ENCODE peak calls at places on chromosomes 5 and 9, in seven cellular contexts. T is choroid plexus epithelial cell, E is brain microvascular endothelial cell, F is foreskin fibroblast, Y is fibroblast of mammary gland, U is A549, Z is fibroblast of pulmonary artery. Q is an unnamed sample.

GRCh38 chr9:129834489-129835127 is 467 bp downstream of the C9orf78 start:
- DNase-seq in T (no peak), E (no peak), F (peak; percentile 15), Y (no peak), U (peak; percentile 20), Z (no peak), Q (peak; percentile 35)

GRCh38 chr9:38393128-38393809 is 767 bp downstream of the ALDH1B1 start:
- DNase-seq in T (no peak), E (no peak), F (peak; percentile 27), Y (no peak), U (peak; percentile 26), Z (no peak), Q (no peak)

GRCh38 chr9:75993434-75993833 is 103.0 kb downstream of the PCSK5 start:
- DNase-seq in T (peak; percentile 75), E (peak; percentile 40), F (peak; percentile 59), Y (peak; percentile 80), U (no peak), Z (peak; percentile 75), Q (no peak)

GRCh38 chr5:6730807-6731206 is 17.6 kb downstream of the TENT4A start:
- DNase-seq in T (no peak), E (no peak), F (no peak), Y (no peak), U (no peak), Z (no peak), Q (no peak)

GRCh38 chr9:134566196-134566822 is 75.3 kb upstream of the COL5A1 start:
- DNase-seq in T (no peak), E (no peak), F (no peak), Y (no peak), U (no peak), Z (no peak), Q (peak; percentile 1)

GRCh38 chr5:14663734-14664269 is 716 bp upstream of the OTULIN start:
- DNase-seq in T (peak; percentile 44), E (no peak), F (no peak), Y (no peak), U (no peak), Z (peak; percentile 34), Q (no peak)

GRCh38 chr9:29439961-29440360 is 1866.7 kb upstream of the C9orf72 start:
- DNase-seq in T (peak; percentile 28), E (no peak), F (peak; percentile 0), Y (peak; percentile 84), U (no peak), Z (peak; percentile 42), Q (no peak)

GRCh38 chr9:91037511-91038482 is 236.2 kb downstream of the SYK start:
- DNase-seq in T (peak; percentile 80), E (peak; percentile 77), F (peak; percentile 96), Y (peak; percentile 92), U (peak; percentile 40), Z (peak; percentile 86), Q (no peak)

GRCh38 chr5:118956727-118957126 is 31.6 kb downstream of the DTWD2 start:
- DNase-seq in T (peak; percentile 51), E (no peak), F (peak; percentile 36), Y (peak; percentile 32), U (peak; percentile 9), Z (peak; percentile 28), Q (no peak)

GRCh38 chr5:65999061-65999723 is 72.8 kb downstream of the ERBIN start:
- DNase-seq in T (no peak), E (no peak), F (no peak), Y (no peak), U (no peak), Z (no peak), Q (no peak)

GRCh38 chr5:128782446-128782845 is 182.8 kb upstream of the SLC27A6 start:
- DNase-seq in T (peak; percentile 93), E (peak; percentile 90), F (peak; percentile 93), Y (peak; percentile 87), U (no peak), Z (peak; percentile 91), Q (no peak)

GRCh38 chr5:129541648-129542251 is 81.7 kb downstream of the ADAMTS19 start:
- DNase-seq in T (peak; percentile 3), E (no peak), F (peak; percentile 28), Y (peak; percentile 63), U (no peak), Z (peak; percentile 32), Q (no peak)

GRCh38 chr5:134136221-134136631 is 21.7 kb downstream of the TCF7 start:
- DNase-seq in T (no peak), E (no peak), F (no peak), Y (no peak), U (no peak), Z (no peak), Q (no peak)

GRCh38 chr9:91908293-91908623 is 41.8 kb downstream of the ROR2 start:
- DNase-seq in T (no peak), E (no peak), F (no peak), Y (no peak), U (no peak), Z (no peak), Q (no peak)

GRCh38 chr9:18463991-18464390 is 10.0 kb upstream of the ADAMTSL1 start:
- DNase-seq in T (no peak), E (no peak), F (peak; percentile 72), Y (peak; percentile 38), U (no peak), Z (peak; percentile 19), Q (no peak)

GRCh38 chr5:167030500-167031120 is 1260.8 kb upstream of the WWC1 start:
- DNase-seq in T (no peak), E (no peak), F (peak; percentile 1), Y (peak; percentile 4), U (peak; percentile 2), Z (no peak), Q (no peak)

GRCh38 chr5:51380603-51381207 is 2.5 kb upstream of the ISL1 start:
- DNase-seq in T (peak; percentile 37), E (peak; percentile 13), F (peak; percentile 82), Y (peak; percentile 36), U (peak; percentile 16), Z (peak; percentile 34), Q (no peak)

GRCh38 chr5:155057626-155058025 is 44.1 kb downstream of the KIF4B start:
- DNase-seq in T (no peak), E (no peak), F (no peak), Y (no peak), U (no peak), Z (no peak), Q (no peak)

GRCh38 chr9:109098960-109099308 is 20.8 kb downstream of the TMEM245 start:
- DNase-seq in T (no peak), E (no peak), F (no peak), Y (peak; percentile 31), U (no peak), Z (no peak), Q (no peak)

GRCh38 chr5:141618030-141618803 is 583 bp downstream of the DIAPH1 start:
- DNase-seq in T (no peak), E (no peak), F (peak; percentile 52), Y (peak; percentile 27), U (peak; percentile 55), Z (no peak), Q (peak; percentile 26)

DNA sequence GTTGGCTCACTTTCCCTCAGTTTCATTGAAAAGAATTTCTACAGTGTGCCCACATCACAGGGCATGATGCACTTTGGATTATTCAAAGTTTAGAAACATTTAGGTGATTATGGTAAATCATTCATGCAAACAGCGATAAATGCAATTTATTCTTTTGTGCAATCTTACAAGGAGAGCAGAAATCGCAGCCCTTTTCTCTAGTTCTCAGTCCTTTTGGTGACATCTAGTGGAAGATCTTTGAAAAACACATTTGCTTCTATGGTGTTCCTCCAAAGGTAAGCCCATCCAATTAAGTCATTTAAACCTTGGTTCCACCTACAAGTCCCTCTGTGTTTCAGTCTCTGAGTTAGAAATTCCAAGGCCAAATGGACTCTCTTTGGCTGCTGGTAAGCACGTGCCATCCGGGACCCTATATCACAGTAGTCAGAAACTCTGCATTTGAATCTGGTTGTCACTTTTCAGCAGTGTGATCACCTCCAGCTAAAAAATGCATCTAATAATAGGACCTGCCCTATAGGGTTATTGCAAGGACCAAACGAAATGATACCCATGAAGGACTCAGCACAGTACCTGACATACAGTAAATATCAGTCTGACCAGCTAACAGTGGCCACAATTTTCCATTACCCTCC is 66.4 kb downstream of the MACROH2A1 start:
- DNase-seq in T (peak; percentile 85), E (peak; percentile 33), F (peak; percentile 79), Y (peak; percentile 73), U (peak; percentile 90), Z (peak; percentile 81), Q (no peak)
- TF ChIP-seq CTCF in T (peak; percentile 63), E (peak; percentile 55), F (peak; percentile 46), Y (peak; percentile 61), U (peak; percentile 81), Z (peak; percentile 62), Q (peak; percentile 12)

GRCh38 chr5:113721171-113721570 is 207.7 kb downstream of the YTHDC2 start:
- DNase-seq in T (no peak), E (no peak), F (no peak), Y (no peak), U (no peak), Z (no peak), Q (no peak)

GRCh38 chr5:113719549-113719948 is 206.1 kb downstream of the YTHDC2 start:
- DNase-seq in T (no peak), E (no peak), F (no peak), Y (no peak), U (no peak), Z (no peak), Q (no peak)

GRCh38 chr5:113722979-113723378 is 209.5 kb downstream of the YTHDC2 start:
- DNase-seq in T (no peak), E (no peak), F (no peak), Y (no peak), U (no peak), Z (no peak), Q (no peak)
- TF ChIP-seq CTCF in T (no peak), E (no peak), F (no peak), Y (no peak), U (no peak), Z (no peak), Q (no peak)

GRCh38 chr9:88388203-88388885 is at the start of gene SPIN1:
- DNase-seq in T (peak; percentile 74), E (peak; percentile 49), F (peak; percentile 90), Y (peak; percentile 55), U (peak; percentile 77), Z (peak; percentile 76), Q (peak; percentile 85)

GRCh38 chr9:88387733-88388202 is 476 bp upstream of the SPIN1 start:
- DNase-seq in T (peak; percentile 71), E (peak; percentile 53), F (peak; percentile 79), Y (peak; percentile 39), U (peak; percentile 43), Z (peak; percentile 55), Q (no peak)

GRCh38 chr9:88387035-88387732 is 1.1 kb upstream of the SPIN1 start:
- DNase-seq in T (peak; percentile 77), E (peak; percentile 43), F (no peak), Y (peak; percentile 35), U (peak; percentile 52), Z (peak; percentile 63), Q (no peak)

GRCh38 chr9:88390371-88390990 is 2.2 kb downstream of the SPIN1 start:
- DNase-seq in T (peak; percentile 28), E (no peak), F (peak; percentile 32), Y (peak; percentile 49), U (no peak), Z (peak; percentile 10), Q (no peak)

GRCh38 chr9:88388886-88389617 is 808 bp downstream of the SPIN1 start:
- DNase-seq in T (peak; percentile 70), E (peak; percentile 62), F (peak; percentile 78), Y (peak; percentile 60), U (peak; percentile 61), Z (peak; percentile 78), Q (peak; percentile 46)
- TF ChIP-seq CTCF in T (peak; percentile 6), E (no peak), F (no peak), Y (no peak), U (no peak), Z (no peak), Q (no peak)

DNA sequence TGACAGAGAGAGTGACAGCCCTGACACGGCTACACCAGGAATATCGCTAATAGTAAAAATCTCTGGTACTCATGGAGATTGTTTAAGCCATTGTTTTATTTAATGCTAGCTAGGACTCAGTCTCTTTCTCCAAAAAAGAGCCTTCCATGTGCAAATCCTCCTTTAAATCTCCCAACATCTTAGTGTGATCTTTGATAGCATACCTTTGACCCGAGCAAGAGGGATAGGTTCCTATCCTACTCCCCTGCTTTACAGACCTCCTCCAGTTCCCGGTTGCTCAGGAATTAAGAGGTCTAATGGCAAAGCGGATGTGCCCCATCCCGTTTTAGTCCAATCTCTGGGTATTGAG is 663 bp upstream of the FRMD3 start:
- DNase-seq in T (no peak), E (no peak), F (no peak), Y (no peak), U (no peak), Z (no peak), Q (no peak)
- TF ChIP-seq CTCF in T (no peak), E (no peak), F (no peak), Y (no peak), U (no peak), Z (no peak), Q (no peak)